ENCODE peak calls at places on chromosomes 5 and 9, in seven cellular contexts. One of them, this sample, is unnamed.
A peak's percentile ranks its signal among the peaks of the same experiment; 100 is the strongest.

GRCh38 chr9:2260401-2261306 is 245.5 kb downstream of the SMARCA2 start:
- DNase-seq in adrenal gland: peak; percentile 66
- DNase-seq in HCT116: peak; percentile 93
- DNase-seq in body of pancreas: no peak
- DNase-seq in right lobe of liver: no peak
- DNase-seq in upper lobe of left lung: no peak
- DNase-seq in spleen: no peak
- DNase-seq in this sample: no peak

GRCh38 chr5:53831496-53831895 is 271.1 kb downstream of the NDUFS4 start:
- DNase-seq in adrenal gland: no peak
- DNase-seq in upper lobe of left lung: no peak
- DNase-seq in HCT116: no peak
- DNase-seq in body of pancreas: no peak
- DNase-seq in spleen: no peak
- DNase-seq in right lobe of liver: no peak
- DNase-seq in this sample: no peak

GRCh38 chr9:73200694-73201432 is 49.2 kb downstream of the ANXA1 start:
- DNase-seq in right lobe of liver: no peak
- DNase-seq in HCT116: peak; percentile 28
- DNase-seq in spleen: no peak
- DNase-seq in adrenal gland: no peak
- DNase-seq in body of pancreas: no peak
- DNase-seq in upper lobe of left lung: no peak
- DNase-seq in this sample: no peak

GRCh38 chr5:72063219-72063819 is 44.0 kb upstream of the MAP1B start:
- DNase-seq in body of pancreas: no peak
- DNase-seq in HCT116: no peak
- DNase-seq in upper lobe of left lung: no peak
- DNase-seq in adrenal gland: no peak
- DNase-seq in right lobe of liver: no peak
- DNase-seq in spleen: no peak
- DNase-seq in this sample: no peak

GRCh38 chr5:137565450-137565849 is 66.3 kb upstream of the SPOCK1 start:
- DNase-seq in spleen: no peak
- DNase-seq in body of pancreas: no peak
- DNase-seq in upper lobe of left lung: no peak
- DNase-seq in right lobe of liver: no peak
- DNase-seq in adrenal gland: no peak
- DNase-seq in HCT116: no peak
- DNase-seq in this sample: no peak

GRCh38 chr9:87599901-87600610 is 102.4 kb downstream of the DAPK1 start:
- DNase-seq in adrenal gland: no peak
- DNase-seq in spleen: no peak
- DNase-seq in upper lobe of left lung: no peak
- DNase-seq in HCT116: no peak
- DNase-seq in right lobe of liver: no peak
- DNase-seq in body of pancreas: no peak
- DNase-seq in this sample: no peak

GRCh38 chr9:70412678-70413426 is 1.6 kb downstream of the KLF9 start:
- DNase-seq in upper lobe of left lung: peak; percentile 83
- DNase-seq in adrenal gland: peak; percentile 95
- DNase-seq in HCT116: no peak
- DNase-seq in right lobe of liver: peak; percentile 88
- DNase-seq in body of pancreas: peak; percentile 91
- DNase-seq in spleen: peak; percentile 93
- DNase-seq in this sample: peak; percentile 51

GRCh38 chr5:115098041-115098702 is 71.5 kb downstream of the TRIM36 start:
- DNase-seq in HCT116: peak; percentile 42
- DNase-seq in spleen: no peak
- DNase-seq in upper lobe of left lung: no peak
- DNase-seq in body of pancreas: peak; percentile 42
- DNase-seq in adrenal gland: peak; percentile 24
- DNase-seq in right lobe of liver: no peak
- DNase-seq in this sample: peak; percentile 21

GRCh38 chr5:157442989-157443619 is 16.9 kb upstream of the NIPAL4 start:
- DNase-seq in spleen: no peak
- DNase-seq in adrenal gland: no peak
- DNase-seq in body of pancreas: no peak
- DNase-seq in HCT116: no peak
- DNase-seq in upper lobe of left lung: no peak
- DNase-seq in right lobe of liver: no peak
- DNase-seq in this sample: no peak

GRCh38 chr5:24591426-24591825 is 53.4 kb downstream of the CDH10 start:
- DNase-seq in body of pancreas: no peak
- DNase-seq in adrenal gland: no peak
- DNase-seq in HCT116: no peak
- DNase-seq in spleen: no peak
- DNase-seq in upper lobe of left lung: no peak
- DNase-seq in right lobe of liver: no peak
- DNase-seq in this sample: no peak

GRCh38 chr5:125891326-125891725 is 531.9 kb upstream of the GRAMD2B start:
- DNase-seq in HCT116: no peak
- DNase-seq in spleen: no peak
- DNase-seq in upper lobe of left lung: no peak
- DNase-seq in adrenal gland: no peak
- DNase-seq in body of pancreas: no peak
- DNase-seq in right lobe of liver: no peak
- DNase-seq in this sample: no peak

GRCh38 chr5:169610606-169611005 is 26.5 kb upstream of the DOCK2 start:
- DNase-seq in adrenal gland: no peak
- DNase-seq in upper lobe of left lung: no peak
- DNase-seq in right lobe of liver: no peak
- DNase-seq in spleen: no peak
- DNase-seq in HCT116: no peak
- DNase-seq in body of pancreas: no peak
- DNase-seq in this sample: no peak

GRCh38 chr5:16455670-16456069 is 9.9 kb downstream of the ZNF622 start:
- DNase-seq in upper lobe of left lung: no peak
- DNase-seq in HCT116: no peak
- DNase-seq in spleen: no peak
- DNase-seq in body of pancreas: no peak
- DNase-seq in adrenal gland: no peak
- DNase-seq in right lobe of liver: no peak
- DNase-seq in this sample: no peak

GRCh38 chr5:14771195-14771594 is 100.4 kb downstream of the ANKH start:
- DNase-seq in HCT116: no peak
- DNase-seq in upper lobe of left lung: no peak
- DNase-seq in spleen: no peak
- DNase-seq in body of pancreas: no peak
- DNase-seq in adrenal gland: no peak
- DNase-seq in right lobe of liver: no peak
- DNase-seq in this sample: no peak

GRCh38 chr9:110744753-110745522 is 76.3 kb downstream of the MUSK start:
- DNase-seq in adrenal gland: peak; percentile 42
- DNase-seq in body of pancreas: no peak
- DNase-seq in right lobe of liver: no peak
- DNase-seq in upper lobe of left lung: peak; percentile 37
- DNase-seq in spleen: no peak
- DNase-seq in HCT116: peak; percentile 96
- DNase-seq in this sample: no peak

GRCh38 chr5:135750506-135750905 is 84.0 kb upstream of the SLC25A48 start:
- DNase-seq in right lobe of liver: no peak
- DNase-seq in body of pancreas: no peak
- DNase-seq in adrenal gland: no peak
- DNase-seq in upper lobe of left lung: no peak
- DNase-seq in HCT116: no peak
- DNase-seq in spleen: no peak
- DNase-seq in this sample: no peak
- TF ChIP-seq CTCF in right lobe of liver: no peak
- TF ChIP-seq CTCF in body of pancreas: no peak
- TF ChIP-seq CTCF in adrenal gland: no peak
- TF ChIP-seq CTCF in upper lobe of left lung: no peak
- TF ChIP-seq CTCF in HCT116: peak; percentile 43
- TF ChIP-seq CTCF in spleen: no peak
- TF ChIP-seq CTCF in this sample: no peak

GRCh38 chr5:145510769-145511168 is 324.4 kb downstream of the PRELID2 start:
- DNase-seq in body of pancreas: no peak
- DNase-seq in upper lobe of left lung: no peak
- DNase-seq in right lobe of liver: no peak
- DNase-seq in HCT116: no peak
- DNase-seq in adrenal gland: no peak
- DNase-seq in spleen: no peak
- DNase-seq in this sample: no peak

GRCh38 chr5:145502906-145503305 is 332.2 kb downstream of the PRELID2 start:
- DNase-seq in body of pancreas: no peak
- DNase-seq in adrenal gland: no peak
- DNase-seq in spleen: no peak
- DNase-seq in upper lobe of left lung: no peak
- DNase-seq in HCT116: no peak
- DNase-seq in right lobe of liver: no peak
- DNase-seq in this sample: no peak

GRCh38 chr5:145509336-145510150 is 325.6 kb downstream of the PRELID2 start:
- DNase-seq in HCT116: no peak
- DNase-seq in right lobe of liver: no peak
- DNase-seq in upper lobe of left lung: no peak
- DNase-seq in body of pancreas: no peak
- DNase-seq in spleen: no peak
- DNase-seq in adrenal gland: no peak
- DNase-seq in this sample: no peak

GRCh38 chr5:145510324-145510723 is 324.8 kb downstream of the PRELID2 start:
- DNase-seq in body of pancreas: peak; percentile 22
- DNase-seq in HCT116: no peak
- DNase-seq in adrenal gland: no peak
- DNase-seq in right lobe of liver: no peak
- DNase-seq in upper lobe of left lung: no peak
- DNase-seq in spleen: no peak
- DNase-seq in this sample: no peak

GRCh38 chr5:145506451-145506850 is 328.7 kb downstream of the PRELID2 start:
- DNase-seq in upper lobe of left lung: no peak
- DNase-seq in right lobe of liver: no peak
- DNase-seq in HCT116: no peak
- DNase-seq in body of pancreas: no peak
- DNase-seq in spleen: no peak
- DNase-seq in adrenal gland: no peak
- DNase-seq in this sample: no peak
- H3K4me3 ChIP-seq in upper lobe of left lung: no peak overlapping the region
- H3K4me3 ChIP-seq in right lobe of liver: no peak overlapping the region
- H3K4me3 ChIP-seq in HCT116: no peak overlapping the region
- H3K4me3 ChIP-seq in body of pancreas: no peak overlapping the region
- H3K4me3 ChIP-seq in spleen: no peak overlapping the region
- H3K4me3 ChIP-seq in adrenal gland: no peak overlapping the region
- H3K4me3 ChIP-seq in this sample: no peak overlapping the region

GRCh38 chr5:83101514-83101913 is 24.2 kb downstream of the XRCC4 start:
- DNase-seq in adrenal gland: no peak
- DNase-seq in HCT116: no peak
- DNase-seq in right lobe of liver: no peak
- DNase-seq in spleen: no peak
- DNase-seq in upper lobe of left lung: no peak
- DNase-seq in body of pancreas: no peak
- DNase-seq in this sample: no peak

GRCh38 chr5:83099445-83099844 is 22.1 kb downstream of the XRCC4 start:
- DNase-seq in adrenal gland: no peak
- DNase-seq in spleen: no peak
- DNase-seq in upper lobe of left lung: no peak
- DNase-seq in right lobe of liver: no peak
- DNase-seq in body of pancreas: no peak
- DNase-seq in HCT116: no peak
- DNase-seq in this sample: no peak

GRCh38 chr5:83104031-83104430 is 26.7 kb downstream of the XRCC4 start:
- DNase-seq in upper lobe of left lung: no peak
- DNase-seq in right lobe of liver: no peak
- DNase-seq in HCT116: no peak
- DNase-seq in adrenal gland: no peak
- DNase-seq in body of pancreas: no peak
- DNase-seq in spleen: no peak
- DNase-seq in this sample: no peak

GRCh38 chr5:83099001-83099400 is 21.7 kb downstream of the XRCC4 start:
- DNase-seq in spleen: no peak
- DNase-seq in right lobe of liver: no peak
- DNase-seq in HCT116: no peak
- DNase-seq in body of pancreas: no peak
- DNase-seq in upper lobe of left lung: no peak
- DNase-seq in adrenal gland: no peak
- DNase-seq in this sample: no peak

DNA sequence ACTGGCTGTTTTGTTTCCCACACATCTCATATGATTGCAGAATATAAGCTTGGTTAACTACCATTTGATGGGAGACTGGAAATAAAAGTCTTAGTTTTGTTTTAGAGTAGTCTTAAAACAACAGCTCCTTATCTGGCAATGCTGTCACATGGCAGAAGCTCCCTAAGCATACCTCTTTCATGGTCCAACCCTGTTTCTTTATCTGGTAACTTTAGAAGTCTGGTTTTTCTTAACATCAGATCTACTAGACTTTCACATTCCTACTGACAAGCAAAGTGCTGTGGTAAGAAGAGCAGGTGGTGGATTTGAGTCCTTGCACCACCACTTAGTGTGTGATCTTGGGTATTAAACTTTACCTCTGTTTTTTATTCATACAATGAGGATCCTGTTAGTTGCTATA is 25.2 kb downstream of the XRCC4 start:
- DNase-seq in adrenal gland: no peak
- DNase-seq in HCT116: no peak
- DNase-seq in spleen: no peak
- DNase-seq in right lobe of liver: no peak
- DNase-seq in body of pancreas: no peak
- DNase-seq in upper lobe of left lung: no peak
- DNase-seq in this sample: no peak
- H3K27ac ChIP-seq in adrenal gland: no peak overlapping the region
- H3K27ac ChIP-seq in HCT116: no peak overlapping the region
- H3K27ac ChIP-seq in spleen: no peak overlapping the region
- H3K27ac ChIP-seq in right lobe of liver: no peak overlapping the region
- H3K27ac ChIP-seq in body of pancreas: no peak overlapping the region
- H3K27ac ChIP-seq in upper lobe of left lung: no peak overlapping the region
- H3K27ac ChIP-seq in this sample: no peak overlapping the region

DNA sequence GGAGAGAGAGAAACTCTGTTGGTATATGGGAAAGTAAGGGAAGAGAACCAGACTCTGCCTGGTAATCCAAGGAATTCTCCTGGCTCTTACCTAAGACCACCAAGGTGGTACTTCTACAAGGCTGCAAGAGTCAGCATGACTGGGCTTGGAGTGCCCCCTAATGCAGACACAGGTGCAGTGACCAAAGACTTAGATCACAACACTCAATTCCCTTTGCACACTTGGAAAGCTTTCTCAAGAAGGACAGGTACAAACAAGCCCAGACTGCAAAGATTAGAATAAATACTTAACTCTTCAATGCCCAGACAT is 25.2 kb downstream of the UGT3A2 start:
- DNase-seq in right lobe of liver: no peak
- DNase-seq in body of pancreas: no peak
- DNase-seq in upper lobe of left lung: no peak
- DNase-seq in spleen: no peak
- DNase-seq in adrenal gland: no peak
- DNase-seq in HCT116: no peak
- DNase-seq in this sample: no peak
- TF ChIP-seq CTCF in right lobe of liver: peak; percentile 24
- TF ChIP-seq CTCF in body of pancreas: no peak
- TF ChIP-seq CTCF in upper lobe of left lung: no peak
- TF ChIP-seq CTCF in spleen: no peak
- TF ChIP-seq CTCF in adrenal gland: no peak
- TF ChIP-seq CTCF in HCT116: peak; percentile 8
- TF ChIP-seq CTCF in this sample: no peak

DNA sequence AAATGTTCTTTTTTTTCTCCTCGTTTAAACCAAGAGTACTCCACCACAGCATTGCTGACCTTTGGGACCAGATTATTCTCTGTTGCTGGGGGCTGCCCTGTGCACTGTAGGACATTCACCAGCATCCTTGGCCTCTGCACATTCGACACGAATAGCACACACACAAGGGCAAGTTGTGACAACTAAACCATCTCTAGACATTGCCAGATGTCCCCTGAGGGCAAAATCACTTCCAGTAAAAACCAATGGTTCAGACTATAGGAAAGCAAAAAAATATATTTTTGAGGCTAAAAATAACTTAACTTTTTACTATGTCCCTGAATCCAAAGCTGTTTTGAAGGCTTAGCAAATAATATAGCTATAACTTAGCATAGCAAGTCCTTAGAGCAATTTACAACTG is 65.9 kb downstream of the SEMA5A start:
- DNase-seq in upper lobe of left lung: no peak
- DNase-seq in adrenal gland: no peak
- DNase-seq in right lobe of liver: no peak
- DNase-seq in spleen: no peak
- DNase-seq in body of pancreas: no peak
- DNase-seq in HCT116: no peak
- DNase-seq in this sample: no peak
- H3K4me3 ChIP-seq in upper lobe of left lung: no peak overlapping the region
- H3K4me3 ChIP-seq in adrenal gland: no peak overlapping the region
- H3K4me3 ChIP-seq in right lobe of liver: no peak overlapping the region
- H3K4me3 ChIP-seq in spleen: no peak overlapping the region
- H3K4me3 ChIP-seq in body of pancreas: no peak overlapping the region
- H3K4me3 ChIP-seq in HCT116: no peak overlapping the region
- H3K4me3 ChIP-seq in this sample: no peak overlapping the region